ENCODE peak calls at places on chromosomes 16 and 17, in eight cellular contexts. One of them, this sample, is unnamed.
A peak's percentile ranks its signal among the peaks of the same experiment; 100 is the strongest.

GRCh38 chr17:60110586-60110985 is 31.9 kb upstream of the HEATR6 start:
- DNase-seq in CD8-positive, alpha-beta T cell: no peak
- DNase-seq in cardiac fibroblast: no peak
- DNase-seq in IMR-90: no peak
- DNase-seq in tibial artery: no peak
- DNase-seq in PC-3: no peak
- DNase-seq in ovary: no peak
- DNase-seq in stomach: no peak
- DNase-seq in this sample: no peak

GRCh38 chr16:10206215-10206614 is 24.0 kb upstream of the GRIN2A start:
- DNase-seq in CD8-positive, alpha-beta T cell: no peak
- DNase-seq in cardiac fibroblast: no peak
- DNase-seq in IMR-90: no peak
- DNase-seq in tibial artery: no peak
- DNase-seq in PC-3: peak; percentile 59
- DNase-seq in ovary: no peak
- DNase-seq in stomach: no peak
- DNase-seq in this sample: peak; percentile 5

GRCh38 chr17:6177941-6178694 is 107.9 kb downstream of the WSCD1 start:
- DNase-seq in CD8-positive, alpha-beta T cell: no peak
- DNase-seq in cardiac fibroblast: no peak
- DNase-seq in IMR-90: no peak
- DNase-seq in tibial artery: peak; percentile 43
- DNase-seq in PC-3: peak; percentile 4
- DNase-seq in ovary: no peak
- DNase-seq in stomach: no peak
- DNase-seq in this sample: no peak

GRCh38 chr17:1627987-1628855 is at the start of gene SLC43A2:
- DNase-seq in CD8-positive, alpha-beta T cell: peak; percentile 67
- DNase-seq in cardiac fibroblast: peak; percentile 74
- DNase-seq in IMR-90: peak; percentile 70
- DNase-seq in tibial artery: peak; percentile 88
- DNase-seq in PC-3: peak; percentile 69
- DNase-seq in ovary: peak; percentile 69
- DNase-seq in stomach: peak; percentile 84
- DNase-seq in this sample: peak; percentile 84

GRCh38 chr16:16143038-16143763 is 80.1 kb downstream of the ABCC6 start:
- DNase-seq in CD8-positive, alpha-beta T cell: no peak
- DNase-seq in cardiac fibroblast: no peak
- DNase-seq in IMR-90: no peak
- DNase-seq in tibial artery: no peak
- DNase-seq in PC-3: peak; percentile 14
- DNase-seq in ovary: no peak
- DNase-seq in stomach: no peak
- DNase-seq in this sample: peak; percentile 30

GRCh38 chr17:37742762-37743611 is 1.9 kb downstream of the HNF1B start:
- DNase-seq in CD8-positive, alpha-beta T cell: no peak
- DNase-seq in cardiac fibroblast: no peak
- DNase-seq in IMR-90: no peak
- DNase-seq in tibial artery: no peak
- DNase-seq in PC-3: peak; percentile 42
- DNase-seq in ovary: no peak
- DNase-seq in stomach: peak; percentile 54
- DNase-seq in this sample: no peak

GRCh38 chr16:56558024-56558747 is 6.7 kb upstream of the MT4 start:
- DNase-seq in CD8-positive, alpha-beta T cell: no peak
- DNase-seq in cardiac fibroblast: peak; percentile 75
- DNase-seq in IMR-90: peak; percentile 75
- DNase-seq in tibial artery: no peak
- DNase-seq in PC-3: peak; percentile 89
- DNase-seq in ovary: no peak
- DNase-seq in stomach: no peak
- DNase-seq in this sample: peak; percentile 95

GRCh38 chr17:44308865-44309264 is 464 bp downstream of the RUNDC3A start:
- DNase-seq in CD8-positive, alpha-beta T cell: no peak
- DNase-seq in cardiac fibroblast: no peak
- DNase-seq in IMR-90: no peak
- DNase-seq in tibial artery: no peak
- DNase-seq in PC-3: no peak
- DNase-seq in ovary: no peak
- DNase-seq in stomach: no peak
- DNase-seq in this sample: no peak

GRCh38 chr17:82051776-82052637 is at the start of the genes GPS1 and RFNG:
- DNase-seq in CD8-positive, alpha-beta T cell: peak; percentile 76
- DNase-seq in cardiac fibroblast: peak; percentile 41
- DNase-seq in IMR-90: peak; percentile 16
- DNase-seq in tibial artery: peak; percentile 85
- DNase-seq in PC-3: peak; percentile 68
- DNase-seq in ovary: peak; percentile 71
- DNase-seq in stomach: peak; percentile 82
- DNase-seq in this sample: peak; percentile 82

GRCh38 chr17:32357615-32358014 is 7.7 kb downstream of the ZNF207 start:
- DNase-seq in CD8-positive, alpha-beta T cell: no peak
- DNase-seq in cardiac fibroblast: no peak
- DNase-seq in IMR-90: no peak
- DNase-seq in tibial artery: no peak
- DNase-seq in PC-3: no peak
- DNase-seq in ovary: no peak
- DNase-seq in stomach: no peak
- DNase-seq in this sample: peak; percentile 68

GRCh38 chr17:17570798-17571716 is 20.5 kb downstream of the PEMT start:
- DNase-seq in CD8-positive, alpha-beta T cell: no peak
- DNase-seq in cardiac fibroblast: no peak
- DNase-seq in IMR-90: no peak
- DNase-seq in tibial artery: no peak
- DNase-seq in PC-3: no peak
- DNase-seq in ovary: peak; percentile 78
- DNase-seq in stomach: peak; percentile 39
- DNase-seq in this sample: no peak

GRCh38 chr17:75323043-75323591 is 33.9 kb upstream of the SLC25A19 start:
- DNase-seq in CD8-positive, alpha-beta T cell: peak; percentile 83
- DNase-seq in cardiac fibroblast: peak; percentile 93
- DNase-seq in IMR-90: peak; percentile 86
- DNase-seq in tibial artery: peak; percentile 89
- DNase-seq in PC-3: peak; percentile 97
- DNase-seq in ovary: peak; percentile 83
- DNase-seq in stomach: peak; percentile 93
- DNase-seq in this sample: peak; percentile 89

GRCh38 chr16:27684047-27684446 is 134.1 kb downstream of the KATNIP start:
- DNase-seq in CD8-positive, alpha-beta T cell: no peak
- DNase-seq in cardiac fibroblast: no peak
- DNase-seq in IMR-90: no peak
- DNase-seq in tibial artery: no peak
- DNase-seq in PC-3: no peak
- DNase-seq in ovary: no peak
- DNase-seq in stomach: no peak
- DNase-seq in this sample: no peak

GRCh38 chr16:9901-10665 is 43.3 kb downstream of the POLR3K start:
- DNase-seq in CD8-positive, alpha-beta T cell: no peak
- DNase-seq in cardiac fibroblast: no peak
- DNase-seq in IMR-90: no peak
- DNase-seq in tibial artery: no peak
- DNase-seq in PC-3: peak; percentile 7
- DNase-seq in ovary: no peak
- DNase-seq in stomach: peak; percentile 27
- DNase-seq in this sample: no peak

GRCh38 chr16:58011652-58012051 is 10.4 kb downstream of the USB1 start:
- DNase-seq in CD8-positive, alpha-beta T cell: no peak
- DNase-seq in cardiac fibroblast: peak; percentile 59
- DNase-seq in IMR-90: peak; percentile 83
- DNase-seq in tibial artery: no peak
- DNase-seq in PC-3: no peak
- DNase-seq in ovary: no peak
- DNase-seq in stomach: no peak
- DNase-seq in this sample: no peak
- TF ChIP-seq CTCF in CD8-positive, alpha-beta T cell: no peak
- TF ChIP-seq CTCF in cardiac fibroblast: no peak
- TF ChIP-seq CTCF in IMR-90: no peak
- TF ChIP-seq CTCF in tibial artery: no peak
- TF ChIP-seq CTCF in PC-3: no peak
- TF ChIP-seq CTCF in ovary: no peak
- TF ChIP-seq CTCF in stomach: no peak
- TF ChIP-seq CTCF in this sample: no peak

DNA sequence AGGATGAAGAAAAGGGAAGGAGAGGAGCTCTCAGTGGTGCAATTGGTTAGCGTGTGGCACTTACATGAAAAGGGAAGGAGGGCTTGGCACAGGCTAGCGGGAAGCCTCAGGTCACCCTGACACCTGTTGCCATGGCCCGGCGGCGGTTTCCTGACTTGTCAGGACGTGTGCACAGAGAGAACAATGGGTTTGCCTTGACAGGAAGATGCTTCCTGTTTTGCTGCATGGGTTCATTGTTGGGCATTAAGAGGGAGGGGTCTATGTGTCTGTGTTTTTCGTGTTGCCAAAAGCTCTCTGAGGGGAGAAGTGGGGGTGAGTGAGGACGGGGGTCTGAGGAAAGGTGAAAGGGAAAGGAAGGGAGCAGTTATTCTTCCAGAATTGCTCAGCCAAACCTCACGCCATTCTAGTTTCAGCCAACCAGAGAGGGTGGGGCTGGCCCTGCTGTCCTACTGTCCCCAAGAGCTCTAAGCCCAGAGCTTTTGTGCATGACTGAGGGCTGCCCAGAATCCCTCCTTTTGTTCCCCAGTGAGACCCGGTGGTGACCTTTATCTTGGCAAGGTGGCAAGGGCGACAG is 17.1 kb upstream of the CCR7 start:
- DNase-seq in CD8-positive, alpha-beta T cell: peak; percentile 68
- DNase-seq in cardiac fibroblast: no peak
- DNase-seq in IMR-90: no peak
- DNase-seq in tibial artery: no peak
- DNase-seq in PC-3: no peak
- DNase-seq in ovary: no peak
- DNase-seq in stomach: peak; percentile 59
- DNase-seq in this sample: peak; percentile 91
- H3K4me3 ChIP-seq in CD8-positive, alpha-beta T cell: peak overlapping the region; percentile 17
- H3K4me3 ChIP-seq in cardiac fibroblast: no peak overlapping the region
- H3K4me3 ChIP-seq in IMR-90: no peak overlapping the region
- H3K4me3 ChIP-seq in tibial artery: no peak overlapping the region
- H3K4me3 ChIP-seq in PC-3: no peak overlapping the region
- H3K4me3 ChIP-seq in ovary: no peak overlapping the region
- H3K4me3 ChIP-seq in stomach: no peak overlapping the region
- H3K4me3 ChIP-seq in this sample: no peak overlapping the region

GRCh38 chr16:58000706-58001676 is at the start of gene USB1:
- DNase-seq in CD8-positive, alpha-beta T cell: peak; percentile 85
- DNase-seq in cardiac fibroblast: peak; percentile 78
- DNase-seq in IMR-90: peak; percentile 73
- DNase-seq in tibial artery: peak; percentile 92
- DNase-seq in PC-3: peak; percentile 80
- DNase-seq in ovary: peak; percentile 80
- DNase-seq in stomach: peak; percentile 89
- DNase-seq in this sample: peak; percentile 88
- TF ChIP-seq CTCF in CD8-positive, alpha-beta T cell: peak; percentile 77
- TF ChIP-seq CTCF in cardiac fibroblast: peak; percentile 26
- TF ChIP-seq CTCF in IMR-90: peak; percentile 75
- TF ChIP-seq CTCF in tibial artery: peak; percentile 57
- TF ChIP-seq CTCF in PC-3: peak; percentile 48
- TF ChIP-seq CTCF in ovary: peak; percentile 73
- TF ChIP-seq CTCF in stomach: peak; percentile 88
- TF ChIP-seq CTCF in this sample: peak; percentile 37

GRCh38 chr17:47993031-47993546 is 22.2 kb downstream of the CDK5RAP3 start:
- DNase-seq in CD8-positive, alpha-beta T cell: no peak
- DNase-seq in cardiac fibroblast: no peak
- DNase-seq in IMR-90: no peak
- DNase-seq in tibial artery: no peak
- DNase-seq in PC-3: no peak
- DNase-seq in ovary: no peak
- DNase-seq in stomach: no peak
- DNase-seq in this sample: no peak

GRCh38 chr17:47989700-47990099 is 18.8 kb downstream of the CDK5RAP3 start:
- DNase-seq in CD8-positive, alpha-beta T cell: no peak
- DNase-seq in cardiac fibroblast: no peak
- DNase-seq in IMR-90: no peak
- DNase-seq in tibial artery: no peak
- DNase-seq in PC-3: no peak
- DNase-seq in ovary: no peak
- DNase-seq in stomach: no peak
- DNase-seq in this sample: no peak

GRCh38 chr17:47989159-47989558 is 18.2 kb downstream of the CDK5RAP3 start:
- DNase-seq in CD8-positive, alpha-beta T cell: no peak
- DNase-seq in cardiac fibroblast: no peak
- DNase-seq in IMR-90: no peak
- DNase-seq in tibial artery: no peak
- DNase-seq in PC-3: no peak
- DNase-seq in ovary: no peak
- DNase-seq in stomach: no peak
- DNase-seq in this sample: no peak

GRCh38 chr17:47993964-47994363 is 23.1 kb downstream of the CDK5RAP3 start:
- DNase-seq in CD8-positive, alpha-beta T cell: no peak
- DNase-seq in cardiac fibroblast: no peak
- DNase-seq in IMR-90: no peak
- DNase-seq in tibial artery: no peak
- DNase-seq in PC-3: no peak
- DNase-seq in ovary: no peak
- DNase-seq in stomach: no peak
- DNase-seq in this sample: no peak

DNA sequence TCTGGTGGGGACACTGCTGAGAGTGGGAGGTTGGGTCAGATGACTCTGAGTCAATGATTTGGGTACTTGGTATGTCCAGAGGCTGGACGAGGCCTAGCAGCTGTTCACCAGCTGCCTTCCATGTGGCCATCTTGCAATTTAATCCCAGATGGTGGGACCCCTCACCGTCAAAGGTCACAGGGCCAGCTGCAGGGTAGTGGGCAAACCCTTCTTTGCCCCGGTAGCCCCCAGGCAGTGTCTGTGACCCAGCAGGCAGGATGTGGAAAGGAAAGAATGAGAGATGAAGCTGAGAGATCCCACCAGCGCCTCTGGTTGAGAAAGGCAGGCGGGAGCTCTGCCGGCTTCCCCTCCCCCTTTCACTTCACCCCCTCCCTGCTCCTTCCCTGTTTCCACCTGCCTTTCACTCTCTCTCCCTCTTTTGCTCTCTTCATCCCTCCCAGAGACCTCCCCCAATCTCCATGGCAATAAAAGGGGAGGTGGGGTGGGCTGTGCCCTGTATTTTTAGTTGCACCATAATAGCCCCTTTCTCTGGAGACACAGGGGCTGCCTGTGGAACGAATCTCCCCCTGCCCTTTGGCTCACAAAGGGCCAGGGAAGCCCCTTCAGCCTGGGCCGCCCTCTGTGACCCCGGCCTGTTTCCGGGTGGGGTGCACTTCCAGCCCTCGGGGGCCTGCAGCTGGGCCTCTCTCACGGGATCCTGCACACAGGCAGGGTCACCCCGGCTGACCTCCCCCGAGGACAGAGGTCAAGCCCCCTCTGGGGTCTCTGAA is 20.2 kb downstream of the CDK5RAP3 start:
- DNase-seq in CD8-positive, alpha-beta T cell: no peak
- DNase-seq in cardiac fibroblast: peak; percentile 7
- DNase-seq in IMR-90: peak; percentile 50
- DNase-seq in tibial artery: no peak
- DNase-seq in PC-3: no peak
- DNase-seq in ovary: no peak
- DNase-seq in stomach: no peak
- DNase-seq in this sample: no peak
- H3K4me3 ChIP-seq in CD8-positive, alpha-beta T cell: no peak overlapping the region
- H3K4me3 ChIP-seq in cardiac fibroblast: no peak overlapping the region
- H3K4me3 ChIP-seq in IMR-90: no peak overlapping the region
- H3K4me3 ChIP-seq in tibial artery: no peak overlapping the region
- H3K4me3 ChIP-seq in PC-3: no peak overlapping the region
- H3K4me3 ChIP-seq in ovary: no peak overlapping the region
- H3K4me3 ChIP-seq in stomach: no peak overlapping the region
- H3K4me3 ChIP-seq in this sample: no peak overlapping the region

GRCh38 chr16:67445441-67445912 is 14.6 kb downstream of the HSD11B2 start:
- DNase-seq in CD8-positive, alpha-beta T cell: no peak
- DNase-seq in cardiac fibroblast: no peak
- DNase-seq in IMR-90: no peak
- DNase-seq in tibial artery: no peak
- DNase-seq in PC-3: no peak
- DNase-seq in ovary: no peak
- DNase-seq in stomach: no peak
- DNase-seq in this sample: no peak
- TF ChIP-seq CTCF in CD8-positive, alpha-beta T cell: no peak
- TF ChIP-seq CTCF in cardiac fibroblast: peak; percentile 11
- TF ChIP-seq CTCF in IMR-90: no peak
- TF ChIP-seq CTCF in tibial artery: no peak
- TF ChIP-seq CTCF in PC-3: no peak
- TF ChIP-seq CTCF in ovary: peak; percentile 7
- TF ChIP-seq CTCF in stomach: no peak
- TF ChIP-seq CTCF in this sample: no peak

This sample was measured in epithelial cell of esophagus.